ENCODE peak calls at places on chromosomes 3 and 15, in seven cellular contexts. Q is H9, W is IMR-90, Z is mesendoderm, A is mesenchymal stem cell, I is trophoblast cell, B is H1. V is an unnamed sample.

GRCh38 chr3:152261329-152261728 is 7.4 kb upstream of the MBNL1 start:
- DNase-seq in Q (no peak), W (no peak), Z (peak; percentile 96), A (no peak), I (no peak), B (no peak), V (peak; percentile 65)

GRCh38 chr3:15629860-15630597 is 28.5 kb downstream of the BTD start:
- DNase-seq in Q (peak; percentile 65), W (peak; percentile 89), Z (peak; percentile 89), A (peak; percentile 91), I (peak; percentile 59), B (no peak), V (peak; percentile 40)

GRCh38 chr15:88621789-88622604 is 857 bp downstream of the AEN start:
- DNase-seq in Q (no peak), W (peak; percentile 67), Z (no peak), A (peak; percentile 61), I (no peak), B (no peak), V (no peak)

GRCh38 chr15:55031732-55032131 is 165.0 kb downstream of the RSL24D1 start:
- DNase-seq in Q (no peak), W (no peak), Z (no peak), A (no peak), I (no peak), B (no peak), V (no peak)

GRCh38 chr15:41944313-41944940 is 27.9 kb downstream of the EHD4 start:
- DNase-seq in Q (no peak), W (peak; percentile 94), Z (peak; percentile 76), A (peak; percentile 91), I (peak; percentile 65), B (no peak), V (peak; percentile 44)

GRCh38 chr15:29911705-29912104 is 89.4 kb upstream of the TJP1 start:
- DNase-seq in Q (no peak), W (peak; percentile 55), Z (no peak), A (no peak), I (no peak), B (no peak), V (no peak)

GRCh38 chr15:85397926-85398325 is 17.5 kb downstream of the AKAP13 start:
- DNase-seq in Q (no peak), W (no peak), Z (no peak), A (peak; percentile 3), I (no peak), B (no peak), V (no peak)

GRCh38 chr3:136624381-136624780 is 127.8 kb downstream of the STAG1 start:
- DNase-seq in Q (no peak), W (no peak), Z (no peak), A (no peak), I (no peak), B (no peak), V (no peak)

GRCh38 chr3:86562095-86562494 is 428.9 kb downstream of the VGLL3 start:
- DNase-seq in Q (no peak), W (no peak), Z (no peak), A (no peak), I (no peak), B (no peak), V (no peak)

GRCh38 chr15:31069360-31070000 is 32.0 kb downstream of the TRPM1 start:
- DNase-seq in Q (no peak), W (peak; percentile 70), Z (no peak), A (no peak), I (no peak), B (no peak), V (no peak)

GRCh38 chr3:191026746-191027145 is 164.3 kb upstream of the GMNC start:
- DNase-seq in Q (no peak), W (no peak), Z (no peak), A (no peak), I (no peak), B (no peak), V (no peak)

GRCh38 chr3:37387462-37387861 is 213.1 kb upstream of the LRRFIP2 start:
- DNase-seq in Q (no peak), W (no peak), Z (no peak), A (no peak), I (no peak), B (no peak), V (no peak)

GRCh38 chr3:100927775-100928174 is 65.4 kb downstream of the ABI3BP start:
- DNase-seq in Q (no peak), W (peak; percentile 38), Z (no peak), A (no peak), I (no peak), B (no peak), V (no peak)

GRCh38 chr3:86951343-86951742 is 39.6 kb downstream of the VGLL3 start:
- DNase-seq in Q (no peak), W (peak; percentile 86), Z (no peak), A (peak; percentile 41), I (peak; percentile 45), B (no peak), V (no peak)

GRCh38 chr15:69951511-69952209 is 146.1 kb downstream of the TLE3 start:
- DNase-seq in Q (no peak), W (peak; percentile 13), Z (no peak), A (peak; percentile 53), I (no peak), B (no peak), V (no peak)

GRCh38 chr3:38611866-38612265 is 37.6 kb downstream of the SCN5A start:
- DNase-seq in Q (no peak), W (no peak), Z (no peak), A (no peak), I (no peak), B (no peak), V (no peak)

GRCh38 chr15:76299786-76300185 is 11.5 kb downstream of the ETFA start:
- DNase-seq in Q (no peak), W (no peak), Z (no peak), A (no peak), I (no peak), B (no peak), V (no peak)
- H2BK5ac ChIP-seq in Q (no peak overlapping the region), W (no peak overlapping the region), Z (no peak overlapping the region), A (no peak overlapping the region), I (no peak overlapping the region), B (no peak overlapping the region), V (no peak overlapping the region)

GRCh38 chr3:42693530-42693930 is 8.2 kb downstream of the KLHL40 start:
- DNase-seq in Q (no peak), W (no peak), Z (no peak), A (no peak), I (no peak), B (no peak), V (no peak)
- H2BK5ac ChIP-seq in Q (no peak overlapping the region), W (no peak overlapping the region), Z (no peak overlapping the region), A (no peak overlapping the region), I (no peak overlapping the region), B (no peak overlapping the region), V (no peak overlapping the region)

GRCh38 chr3:117447419-117447818 is 737.8 kb downstream of the TUSC7 start:
- DNase-seq in Q (no peak), W (no peak), Z (no peak), A (no peak), I (no peak), B (no peak), V (no peak)

GRCh38 chr3:117439812-117440211 is 730.2 kb downstream of the TUSC7 start:
- DNase-seq in Q (no peak), W (peak; percentile 45), Z (peak; percentile 71), A (peak; percentile 30), I (no peak), B (peak; percentile 1), V (peak; percentile 39)

GRCh38 chr3:117441851-117442250 is 732.3 kb downstream of the TUSC7 start:
- DNase-seq in Q (no peak), W (no peak), Z (no peak), A (no peak), I (peak; percentile 82), B (no peak), V (no peak)

GRCh38 chr3:117443014-117443413 is 733.4 kb downstream of the TUSC7 start:
- DNase-seq in Q (no peak), W (peak; percentile 65), Z (no peak), A (no peak), I (peak; percentile 59), B (no peak), V (no peak)

DNA sequence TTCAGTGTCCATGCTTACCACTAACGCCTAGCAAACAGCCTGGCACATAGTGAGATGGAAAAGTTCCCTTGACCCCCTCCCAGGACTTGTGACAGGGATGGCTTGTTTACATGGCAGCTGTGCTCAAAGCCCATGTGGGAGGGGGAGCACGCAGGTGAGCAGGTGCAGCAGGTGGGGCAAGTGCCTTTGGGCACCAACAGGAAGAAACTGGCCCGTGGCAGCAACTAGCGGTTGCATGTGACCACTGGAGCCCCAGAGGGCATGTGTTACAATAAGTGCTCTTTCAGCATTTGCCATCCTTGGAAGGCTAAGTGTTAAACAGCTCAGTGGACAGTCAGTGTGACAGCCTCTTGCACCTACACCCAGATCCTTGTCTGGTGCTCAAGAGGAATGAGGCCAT is 734.6 kb downstream of the TUSC7 start:
- DNase-seq in Q (no peak), W (no peak), Z (no peak), A (no peak), I (no peak), B (no peak), V (no peak)
- H2BK5ac ChIP-seq in Q (no peak overlapping the region), W (no peak overlapping the region), Z (no peak overlapping the region), A (no peak overlapping the region), I (no peak overlapping the region), B (no peak overlapping the region), V (no peak overlapping the region)

DNA sequence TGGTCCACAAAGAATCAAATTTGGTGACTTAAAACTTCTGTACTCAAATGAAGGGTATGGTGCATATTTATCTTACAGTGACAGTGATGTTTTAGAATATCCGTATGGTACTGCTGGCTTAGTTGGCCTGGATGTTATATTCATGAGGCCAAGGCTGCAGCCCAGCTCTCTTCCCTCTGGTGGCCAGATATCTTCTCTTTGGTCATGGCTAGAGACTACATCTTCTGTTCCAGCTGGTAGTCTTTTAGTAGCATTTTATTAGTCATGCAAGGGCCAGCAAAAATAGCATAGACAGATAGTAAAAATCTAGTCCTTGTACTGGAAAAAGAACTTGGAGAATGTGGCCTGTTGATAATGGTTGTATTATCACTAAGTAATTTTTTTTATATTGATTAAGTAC is 124.0 kb upstream of the ROPN1 start:
- DNase-seq in Q (no peak), W (no peak), Z (no peak), A (no peak), I (no peak), B (no peak), V (no peak)
- H2BK5ac ChIP-seq in Q (no peak overlapping the region), W (no peak overlapping the region), Z (no peak overlapping the region), A (no peak overlapping the region), I (no peak overlapping the region), B (no peak overlapping the region), V (no peak overlapping the region)

GRCh38 chr15:63722144-63722543 is 111.6 kb downstream of the HERC1 start:
- DNase-seq in Q (no peak), W (no peak), Z (no peak), A (no peak), I (no peak), B (no peak), V (no peak)
- H2BK5ac ChIP-seq in Q (no peak overlapping the region), W (no peak overlapping the region), Z (no peak overlapping the region), A (no peak overlapping the region), I (no peak overlapping the region), B (no peak overlapping the region), V (no peak overlapping the region)

DNA sequence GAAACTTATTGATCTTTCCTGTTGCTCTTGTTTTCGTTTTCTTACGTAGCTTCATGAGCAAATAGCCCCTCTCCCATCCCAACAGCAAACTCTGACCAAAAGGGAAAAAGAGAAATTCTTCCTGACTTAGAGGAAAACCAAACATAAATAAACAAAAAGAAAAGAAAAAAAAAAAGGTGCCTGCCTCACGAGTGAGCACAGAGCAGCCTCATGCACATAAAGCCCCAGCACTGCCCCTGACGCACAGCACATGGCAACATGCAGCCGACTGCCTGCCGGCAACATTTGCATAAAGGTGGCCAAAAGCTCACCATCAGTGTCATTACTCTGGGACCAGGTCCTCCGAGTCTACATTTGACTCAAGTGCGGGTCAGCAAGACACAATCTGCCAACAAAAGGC is 6.4 kb downstream of the POC1A start:
- DNase-seq in Q (no peak), W (peak; percentile 69), Z (no peak), A (peak; percentile 62), I (no peak), B (no peak), V (no peak)
- H2BK5ac ChIP-seq in Q (no peak overlapping the region), W (no peak overlapping the region), Z (no peak overlapping the region), A (no peak overlapping the region), I (no peak overlapping the region), B (no peak overlapping the region), V (no peak overlapping the region)

V was measured in neuronal stem cell.